ENCODE peak calls at places on chromosomes 1 and 21, in seven cellular contexts. One of them, this sample, is unnamed.

GRCh38 chr1:118136511-118136937 is 48.5 kb downstream of the SPAG17 start:
- DNase-seq in thyroid gland: no peak
- DNase-seq in heart left ventricle: no peak
- DNase-seq in stomach: no peak
- DNase-seq in body of pancreas: no peak
- DNase-seq in IMR-90: peak
- DNase-seq in A549: no peak
- DNase-seq in this sample: no peak

GRCh38 chr1:51473716-51474115 is 45.4 kb downstream of the EPS15 start:
- DNase-seq in body of pancreas: no peak
- DNase-seq in IMR-90: no peak
- DNase-seq in stomach: no peak
- DNase-seq in A549: no peak
- DNase-seq in thyroid gland: no peak
- DNase-seq in heart left ventricle: no peak
- DNase-seq in this sample: no peak

GRCh38 chr1:227395391-227396028 is 77.2 kb upstream of the CDC42BPA start:
- DNase-seq in heart left ventricle: no peak
- DNase-seq in stomach: no peak
- DNase-seq in thyroid gland: no peak
- DNase-seq in body of pancreas: no peak
- DNase-seq in IMR-90: no peak
- DNase-seq in A549: no peak
- DNase-seq in this sample: no peak

GRCh38 chr1:215833936-215834729 is 267.0 kb downstream of the KCTD3 start:
- DNase-seq in heart left ventricle: no peak
- DNase-seq in A549: no peak
- DNase-seq in IMR-90: peak
- DNase-seq in stomach: no peak
- DNase-seq in thyroid gland: no peak
- DNase-seq in body of pancreas: no peak
- DNase-seq in this sample: no peak

GRCh38 chr1:22930235-22930912 is 42.3 kb downstream of the LACTBL1 start:
- DNase-seq in heart left ventricle: peak
- DNase-seq in stomach: no peak
- DNase-seq in A549: peak
- DNase-seq in thyroid gland: peak
- DNase-seq in IMR-90: peak
- DNase-seq in body of pancreas: peak
- DNase-seq in this sample: peak

GRCh38 chr1:209513226-209513625 is 70.3 kb upstream of the CAMK1G start:
- DNase-seq in IMR-90: peak
- DNase-seq in body of pancreas: no peak
- DNase-seq in stomach: no peak
- DNase-seq in heart left ventricle: no peak
- DNase-seq in A549: peak
- DNase-seq in thyroid gland: no peak
- DNase-seq in this sample: no peak

GRCh38 chr1:230972855-230973271 is 5.8 kb downstream of the TTC13 start:
- DNase-seq in thyroid gland: no peak
- DNase-seq in IMR-90: peak
- DNase-seq in A549: no peak
- DNase-seq in heart left ventricle: no peak
- DNase-seq in stomach: no peak
- DNase-seq in body of pancreas: no peak
- DNase-seq in this sample: no peak

GRCh38 chr1:21435646-21436487 is 4.1 kb upstream of the NBPF3 start:
- DNase-seq in A549: no peak
- DNase-seq in thyroid gland: no peak
- DNase-seq in IMR-90: no peak
- DNase-seq in body of pancreas: no peak
- DNase-seq in stomach: no peak
- DNase-seq in heart left ventricle: no peak
- DNase-seq in this sample: no peak

GRCh38 chr1:229129306-229130027 is 141.4 kb upstream of the RAB4A start:
- DNase-seq in thyroid gland: no peak
- DNase-seq in IMR-90: no peak
- DNase-seq in heart left ventricle: no peak
- DNase-seq in A549: no peak
- DNase-seq in body of pancreas: no peak
- DNase-seq in stomach: no peak
- DNase-seq in this sample: no peak

GRCh38 chr1:89995595-89996397 is 886 bp downstream of the ZNF326 start:
- DNase-seq in A549: no peak
- DNase-seq in heart left ventricle: no peak
- DNase-seq in body of pancreas: no peak
- DNase-seq in stomach: no peak
- DNase-seq in thyroid gland: no peak
- DNase-seq in IMR-90: no peak
- DNase-seq in this sample: no peak

GRCh38 chr1:220892086-220892376 is 12.8 kb downstream of the HLX start:
- DNase-seq in A549: no peak
- DNase-seq in stomach: no peak
- DNase-seq in body of pancreas: no peak
- DNase-seq in heart left ventricle: no peak
- DNase-seq in thyroid gland: no peak
- DNase-seq in IMR-90: no peak
- DNase-seq in this sample: no peak

GRCh38 chr1:160127865-160128523 is 12.4 kb downstream of the ATP1A2 start:
- DNase-seq in IMR-90: peak
- DNase-seq in body of pancreas: no peak
- DNase-seq in thyroid gland: no peak
- DNase-seq in A549: peak
- DNase-seq in heart left ventricle: no peak
- DNase-seq in stomach: no peak
- DNase-seq in this sample: no peak

GRCh38 chr1:247528812-247529474 is 7.3 kb downstream of the OR2C3 start:
- DNase-seq in thyroid gland: no peak
- DNase-seq in stomach: no peak
- DNase-seq in IMR-90: no peak
- DNase-seq in body of pancreas: no peak
- DNase-seq in heart left ventricle: no peak
- DNase-seq in A549: no peak
- DNase-seq in this sample: no peak

GRCh38 chr1:71950579-71950978 is 331.8 kb downstream of the NEGR1 start:
- DNase-seq in heart left ventricle: no peak
- DNase-seq in thyroid gland: no peak
- DNase-seq in body of pancreas: no peak
- DNase-seq in stomach: no peak
- DNase-seq in A549: no peak
- DNase-seq in IMR-90: no peak
- DNase-seq in this sample: no peak

GRCh38 chr1:220378571-220379302 is 106.5 kb upstream of the RAB3GAP2 start:
- DNase-seq in IMR-90: no peak
- DNase-seq in body of pancreas: no peak
- DNase-seq in heart left ventricle: no peak
- DNase-seq in A549: no peak
- DNase-seq in thyroid gland: no peak
- DNase-seq in stomach: no peak
- DNase-seq in this sample: no peak

GRCh38 chr1:23433122-23433521 is 8.6 kb upstream of the TCEA3 start:
- DNase-seq in IMR-90: no peak
- DNase-seq in thyroid gland: no peak
- DNase-seq in stomach: no peak
- DNase-seq in body of pancreas: no peak
- DNase-seq in heart left ventricle: no peak
- DNase-seq in A549: no peak
- DNase-seq in this sample: no peak

GRCh38 chr1:91099746-91100621 is 78.1 kb upstream of the ZNF644 start:
- DNase-seq in thyroid gland: no peak
- DNase-seq in body of pancreas: no peak
- DNase-seq in A549: no peak
- DNase-seq in IMR-90: no peak
- DNase-seq in stomach: no peak
- DNase-seq in heart left ventricle: no peak
- DNase-seq in this sample: no peak

GRCh38 chr1:14149431-14149830 is 449.1 kb upstream of the KAZN start:
- DNase-seq in IMR-90: no peak
- DNase-seq in stomach: no peak
- DNase-seq in body of pancreas: no peak
- DNase-seq in heart left ventricle: no peak
- DNase-seq in thyroid gland: no peak
- DNase-seq in A549: peak
- DNase-seq in this sample: no peak

GRCh38 chr1:33032126-33032869 is 4.4 kb downstream of the AK2 start:
- DNase-seq in IMR-90: peak
- DNase-seq in body of pancreas: no peak
- DNase-seq in thyroid gland: no peak
- DNase-seq in A549: no peak
- DNase-seq in stomach: no peak
- DNase-seq in heart left ventricle: no peak
- DNase-seq in this sample: no peak

DNA sequence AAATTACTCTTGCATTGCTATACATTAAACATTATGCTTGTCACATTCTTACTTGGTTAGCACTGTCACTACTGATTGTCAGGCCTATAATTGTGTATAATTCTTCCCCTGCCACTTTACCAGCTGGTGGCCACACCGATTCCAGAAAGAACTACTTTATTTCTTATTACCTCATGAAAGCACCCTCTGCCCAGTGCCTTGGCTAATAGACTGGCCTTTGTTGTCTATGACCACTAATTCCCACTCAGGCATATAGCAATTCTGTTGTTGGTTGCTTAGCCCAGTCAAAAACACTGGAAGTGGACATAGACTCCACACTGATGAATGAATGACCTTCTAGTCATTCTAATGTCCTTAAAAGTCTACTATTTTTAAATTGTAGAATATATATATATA is 35.6 kb downstream of the MRPL39 start:
- DNase-seq in IMR-90: no peak
- DNase-seq in A549: no peak
- DNase-seq in heart left ventricle: no peak
- DNase-seq in body of pancreas: no peak
- DNase-seq in thyroid gland: no peak
- DNase-seq in stomach: no peak
- DNase-seq in this sample: no peak
- TF ChIP-seq POLR2A in IMR-90: no peak
- TF ChIP-seq POLR2A in A549: no peak
- TF ChIP-seq POLR2A in heart left ventricle: no peak
- TF ChIP-seq POLR2A in body of pancreas: no peak
- TF ChIP-seq POLR2A in thyroid gland: no peak
- TF ChIP-seq POLR2A in stomach: no peak
- TF ChIP-seq POLR2A in this sample: no peak

GRCh38 chr1:8352886-8353285 is 35.0 kb downstream of the SLC45A1 start:
- DNase-seq in stomach: no peak
- DNase-seq in heart left ventricle: no peak
- DNase-seq in body of pancreas: no peak
- DNase-seq in A549: no peak
- DNase-seq in thyroid gland: peak
- DNase-seq in IMR-90: no peak
- DNase-seq in this sample: no peak

GRCh38 chr1:8353386-8353785 is 35.5 kb downstream of the SLC45A1 start:
- DNase-seq in heart left ventricle: peak
- DNase-seq in stomach: no peak
- DNase-seq in thyroid gland: peak
- DNase-seq in body of pancreas: no peak
- DNase-seq in IMR-90: no peak
- DNase-seq in A549: no peak
- DNase-seq in this sample: no peak

GRCh38 chr1:8350914-8351684 is 33.2 kb downstream of the SLC45A1 start:
- DNase-seq in thyroid gland: peak
- DNase-seq in IMR-90: no peak
- DNase-seq in stomach: no peak
- DNase-seq in heart left ventricle: no peak
- DNase-seq in body of pancreas: no peak
- DNase-seq in A549: no peak
- DNase-seq in this sample: no peak

GRCh38 chr1:8352471-8352845 is 34.5 kb downstream of the SLC45A1 start:
- DNase-seq in body of pancreas: no peak
- DNase-seq in IMR-90: no peak
- DNase-seq in A549: no peak
- DNase-seq in stomach: no peak
- DNase-seq in heart left ventricle: no peak
- DNase-seq in thyroid gland: no peak
- DNase-seq in this sample: no peak

DNA sequence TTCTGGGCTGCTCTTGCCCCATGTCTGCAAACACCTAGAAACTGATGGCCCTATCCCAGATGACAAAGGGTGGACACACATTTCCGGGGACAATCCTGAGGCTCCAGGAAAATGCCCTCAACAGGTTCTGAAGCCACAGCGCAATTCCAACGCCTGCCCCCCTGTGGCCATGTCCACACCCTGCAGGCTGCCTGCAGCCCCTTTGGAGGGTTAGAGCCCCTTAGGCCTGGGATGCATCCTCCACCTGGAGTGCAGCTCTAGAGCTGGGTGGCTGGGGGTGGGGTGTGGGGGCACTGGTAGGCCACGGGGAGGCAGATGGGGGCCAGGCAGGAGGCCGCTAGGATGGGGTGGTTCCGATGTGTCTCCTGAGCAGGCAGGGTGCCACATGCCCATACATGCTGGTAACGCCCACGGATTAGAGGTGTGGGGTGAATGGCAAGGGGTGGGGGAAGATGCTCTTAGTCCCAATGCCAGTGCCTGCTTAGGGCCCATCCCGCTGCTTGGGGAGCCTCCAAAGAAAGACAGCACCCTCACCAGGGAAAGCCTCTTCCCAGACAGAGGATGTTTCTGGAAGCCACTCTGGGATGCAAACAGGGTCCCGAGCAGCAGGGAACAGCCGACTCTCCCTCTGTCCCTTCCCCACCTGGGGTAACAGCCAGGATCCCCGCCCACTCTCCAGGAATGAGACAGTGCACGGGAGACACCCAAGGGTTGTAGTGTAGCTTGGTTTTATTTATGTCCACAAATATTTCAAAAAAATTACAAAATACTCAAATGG is 34.0 kb downstream of the SLC45A1 start:
- DNase-seq in IMR-90: no peak
- DNase-seq in heart left ventricle: peak
- DNase-seq in body of pancreas: no peak
- DNase-seq in A549: peak
- DNase-seq in stomach: no peak
- DNase-seq in thyroid gland: peak
- DNase-seq in this sample: no peak
- TF ChIP-seq CTCF in IMR-90: peak
- TF ChIP-seq CTCF in heart left ventricle: peak
- TF ChIP-seq CTCF in body of pancreas: peak
- TF ChIP-seq CTCF in A549: peak
- TF ChIP-seq CTCF in stomach: peak
- TF ChIP-seq CTCF in thyroid gland: peak
- TF ChIP-seq CTCF in this sample: peak

GRCh38 chr1:245337829-245338484 is 183.2 kb downstream of the KIF26B start:
- DNase-seq in body of pancreas: no peak
- DNase-seq in heart left ventricle: no peak
- DNase-seq in thyroid gland: no peak
- DNase-seq in IMR-90: no peak
- DNase-seq in A549: no peak
- DNase-seq in stomach: peak
- DNase-seq in this sample: no peak
- H3K4me3 ChIP-seq in body of pancreas: no peak
- H3K4me3 ChIP-seq in heart left ventricle: no peak
- H3K4me3 ChIP-seq in thyroid gland: no peak
- H3K4me3 ChIP-seq in IMR-90: no peak
- H3K4me3 ChIP-seq in A549: no peak
- H3K4me3 ChIP-seq in stomach: no peak
- H3K4me3 ChIP-seq in this sample: no peak

GRCh38 chr1:161725888-161726630 is 4.7 kb downstream of the FCRLB start:
- DNase-seq in heart left ventricle: peak
- DNase-seq in IMR-90: peak
- DNase-seq in thyroid gland: peak
- DNase-seq in stomach: peak
- DNase-seq in body of pancreas: peak
- DNase-seq in A549: peak
- DNase-seq in this sample: peak
- TF ChIP-seq POLR2A in heart left ventricle: no peak
- TF ChIP-seq POLR2A in IMR-90: no peak
- TF ChIP-seq POLR2A in thyroid gland: no peak
- TF ChIP-seq POLR2A in stomach: no peak
- TF ChIP-seq POLR2A in body of pancreas: no peak
- TF ChIP-seq POLR2A in A549: peak
- TF ChIP-seq POLR2A in this sample: no peak

GRCh38 chr1:200916152-200916551 is 21.5 kb downstream of the INAVA start:
- DNase-seq in stomach: no peak
- DNase-seq in A549: no peak
- DNase-seq in thyroid gland: no peak
- DNase-seq in body of pancreas: no peak
- DNase-seq in heart left ventricle: no peak
- DNase-seq in IMR-90: no peak
- DNase-seq in this sample: no peak
- TF ChIP-seq CTCF in stomach: no peak
- TF ChIP-seq CTCF in A549: peak
- TF ChIP-seq CTCF in thyroid gland: no peak
- TF ChIP-seq CTCF in body of pancreas: no peak
- TF ChIP-seq CTCF in heart left ventricle: no peak
- TF ChIP-seq CTCF in IMR-90: no peak
- TF ChIP-seq CTCF in this sample: no peak